ENCODE peak calls at places on chromosomes 16 and 17, in four cellular contexts. H is heart right ventricle, Y is left lung, O is cardiac muscle cell. A is an unnamed sample.

GRCh38 chr17:56762988-56763387 is 70.7 kb downstream of the C17orf67 start:
- DNase-seq in Y (no peak), O (no peak), H (no peak), A (no peak)

GRCh38 chr17:29148257-29148789 is 31.9 kb downstream of the MYO18A start:
- DNase-seq in H (no peak), O (no peak), Y (peak; percentile 80), A (no peak)

GRCh38 chr17:18179804-18180203 is 3.8 kb upstream of the ALKBH5 start:
- DNase-seq in O (no peak), H (no peak), Y (no peak), A (no peak)

GRCh38 chr17:38428150-38428642 is at the start of gene ARHGAP23:
- DNase-seq in H (peak; percentile 77), Y (peak; percentile 86), O (peak; percentile 79), A (peak; percentile 37)

GRCh38 chr17:77828749-77829539 is 129.6 kb upstream of the TNRC6C start:
- DNase-seq in H (no peak), Y (no peak), O (no peak), A (no peak)

GRCh38 chr16:51382215-51382614 is 231.1 kb upstream of the SALL1 start:
- DNase-seq in O (no peak), Y (no peak), H (no peak), A (no peak)

GRCh38 chr16:8958344-8958808 is 5.3 kb downstream of the USP7 start:
- DNase-seq in O (peak; percentile 48), Y (no peak), H (no peak), A (no peak)

GRCh38 chr17:50853781-50854180 is 12.4 kb downstream of the TOB1 start:
- DNase-seq in H (no peak), O (no peak), Y (no peak), A (no peak)

GRCh38 chr17:17150450-17150804 is 55.7 kb downstream of the PLD6 start:
- DNase-seq in O (no peak), H (no peak), Y (no peak), A (no peak)

GRCh38 chr17:64297467-64298088 is 34.5 kb upstream of the TEX2 start:
- DNase-seq in O (no peak), H (no peak), Y (no peak), A (no peak)

GRCh38 chr17:74792586-74792985 is 16.4 kb upstream of the NAT9 start:
- DNase-seq in O (no peak), H (no peak), Y (no peak), A (no peak)

GRCh38 chr17:4506892-4507291 is 8.2 kb downstream of the SPNS2 start:
- DNase-seq in O (no peak), Y (no peak), H (peak; percentile 41), A (no peak)

GRCh38 chr17:76820523-76820922 is 47.7 kb upstream of the MGAT5B start:
- DNase-seq in Y (no peak), H (no peak), O (no peak), A (no peak)

GRCh38 chr16:77599793-77600415 is 122.4 kb upstream of the NUDT7 start:
- DNase-seq in Y (no peak), O (peak; percentile 58), H (peak; percentile 19), A (no peak)

GRCh38 chr16:88633684-88634140 is 4.7 kb upstream of the IL17C start:
- DNase-seq in Y (no peak), O (peak; percentile 28), H (no peak), A (peak; percentile 64)

GRCh38 chr16:73049051-73049910 is 1.4 kb upstream of the ZFHX3 start:
- DNase-seq in Y (no peak), O (no peak), H (no peak), A (no peak)

GRCh38 chr16:73047221-73047535 is 750 bp downstream of the ZFHX3 start:
- DNase-seq in Y (no peak), H (no peak), O (peak; percentile 64), A (no peak)

GRCh38 chr16:73047536-73048291 is at the start of gene ZFHX3:
- DNase-seq in O (peak; percentile 65), H (peak; percentile 68), Y (peak; percentile 75), A (peak; percentile 70)

GRCh38 chr16:73046484-73047214 is 1.3 kb downstream of the ZFHX3 start:
- DNase-seq in O (no peak), Y (no peak), H (no peak), A (no peak)

DNA sequence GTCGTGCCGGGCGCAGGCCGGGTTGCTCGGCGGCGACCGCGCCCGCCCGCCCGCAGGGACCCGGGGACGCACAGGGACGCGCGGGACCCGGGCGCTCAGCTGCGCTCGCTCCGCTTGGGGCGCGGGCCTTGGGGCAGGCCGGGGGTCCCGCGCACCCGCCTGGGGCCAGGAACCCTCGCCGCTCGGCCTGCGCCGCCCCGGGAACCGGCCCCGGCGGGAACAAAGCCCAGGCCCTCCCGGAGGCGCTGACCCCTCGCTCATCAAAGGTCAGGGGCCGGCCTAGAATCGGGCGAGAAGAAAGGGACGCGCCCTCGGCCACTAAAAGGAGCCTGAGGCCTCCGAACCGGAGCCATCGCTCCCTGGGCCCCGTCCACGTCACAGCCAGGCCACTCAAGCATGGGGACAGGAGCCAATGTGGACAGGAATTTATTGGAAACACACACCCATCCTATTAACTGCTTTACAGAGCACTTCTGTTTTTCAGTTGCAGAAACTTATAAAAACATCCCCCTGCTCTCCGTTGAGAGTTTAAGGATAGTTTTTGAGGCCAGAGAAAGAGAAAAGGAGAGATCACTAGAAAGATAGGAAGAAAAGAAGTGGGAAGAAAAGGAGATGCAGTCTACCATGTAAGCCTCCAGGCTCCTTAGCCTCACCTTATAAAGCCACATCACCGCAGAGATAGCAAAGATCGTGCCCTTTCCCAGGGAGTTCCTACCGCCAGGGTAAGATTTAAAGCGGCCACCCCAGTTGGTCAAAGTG is 543 bp upstream of the ZFHX3 start:
- DNase-seq in H (peak; percentile 72), O (peak; percentile 24), Y (peak; percentile 67), A (no peak)
- TF ChIP-seq CTCF in H (no peak), O (no peak), Y (no peak), A (no peak)

GRCh38 chr16:27350006-27350405 is 36.2 kb downstream of the IL4R start:
- DNase-seq in H (no peak), O (no peak), Y (no peak), A (no peak)
- TF ChIP-seq CTCF in H (no peak), O (no peak), Y (no peak), A (no peak)

DNA sequence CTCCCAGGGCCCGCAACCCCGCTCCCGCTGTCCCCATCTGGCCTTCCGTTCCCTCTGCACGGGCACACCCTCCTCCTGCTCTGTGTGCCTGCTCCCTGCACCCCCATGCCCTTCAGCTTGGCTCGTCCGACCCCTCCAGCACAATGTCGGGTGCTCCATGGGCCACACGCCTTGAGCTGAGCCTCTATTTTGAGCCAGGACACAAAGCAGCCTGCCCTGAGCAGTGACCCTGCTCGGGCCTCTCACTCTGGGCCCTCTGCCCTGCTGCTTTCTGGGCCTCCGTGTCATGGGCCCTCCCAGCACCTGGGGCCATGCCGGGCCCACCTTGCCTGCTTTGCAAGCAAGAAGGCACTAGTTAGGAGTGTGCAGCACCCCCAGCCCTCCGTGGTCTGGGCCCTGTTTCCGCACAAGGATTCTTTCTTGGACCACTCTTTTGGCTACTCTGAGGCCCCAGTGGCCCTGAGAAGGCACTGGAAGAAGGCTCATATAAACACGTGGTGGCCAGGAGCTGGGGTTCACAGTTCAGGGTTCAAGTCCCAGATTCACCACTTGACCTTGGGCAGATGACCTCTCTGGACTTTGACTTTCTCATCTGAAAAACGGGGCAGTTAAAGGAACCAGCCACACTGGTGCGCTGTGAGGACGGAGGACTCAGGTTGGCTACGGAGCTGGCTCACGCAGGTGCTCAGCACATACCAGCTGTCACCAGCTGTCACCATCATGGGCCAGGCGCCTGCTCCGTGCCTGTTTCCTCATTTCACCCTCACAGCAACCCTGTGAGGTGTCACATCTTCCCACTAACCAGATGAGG is 166.1 kb upstream of the GSE1 start:
- DNase-seq in O (no peak), Y (no peak), H (no peak), A (no peak)
- TF ChIP-seq CTCF in O (no peak), Y (no peak), H (no peak), A (no peak)

GRCh38 chr16:1265090-1265630 is 9.3 kb downstream of the TPSD1 start:
- DNase-seq in O (no peak), H (no peak), Y (no peak), A (no peak)

GRCh38 chr16:1262846-1263221 is 7.0 kb downstream of the TPSD1 start:
- DNase-seq in O (no peak), Y (no peak), H (no peak), A (no peak)

GRCh38 chr16:1264257-1265089 is 8.6 kb downstream of the TPSD1 start:
- DNase-seq in H (no peak), Y (no peak), O (no peak), A (no peak)

GRCh38 chr16:1262210-1262845 is 6.5 kb downstream of the TPSD1 start:
- DNase-seq in O (no peak), Y (no peak), H (no peak), A (no peak)

DNA sequence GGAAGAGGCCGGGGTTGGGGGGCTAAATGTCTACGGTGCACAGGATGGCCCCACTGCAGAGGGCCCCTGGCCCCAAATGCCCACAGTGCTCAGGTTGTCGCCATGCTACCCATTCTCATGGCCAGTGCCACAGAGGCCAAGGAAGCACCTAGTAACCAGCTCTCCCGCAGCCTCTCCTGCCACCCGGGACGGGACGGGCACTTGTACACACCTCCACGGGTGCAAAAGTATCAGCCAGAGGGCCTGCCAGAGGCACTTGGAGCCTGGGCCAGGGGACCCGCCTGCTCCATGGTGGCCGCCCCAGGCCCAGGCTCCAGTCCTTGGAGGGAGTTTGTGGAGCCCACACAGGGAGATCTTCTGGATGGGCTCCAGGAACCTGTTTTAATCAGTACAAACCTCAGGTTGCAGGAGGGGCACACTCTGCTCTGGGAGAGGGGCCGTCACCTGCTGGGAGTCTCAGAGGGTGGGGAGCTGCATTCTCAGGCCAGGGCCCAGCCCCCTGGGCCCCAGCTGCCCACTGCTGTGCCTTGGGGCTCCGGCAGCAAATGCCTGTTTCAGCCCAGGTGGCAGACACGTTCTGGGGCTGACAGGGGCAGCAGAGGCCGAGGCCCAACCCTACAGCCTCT is 7.8 kb downstream of the TPSD1 start:
- DNase-seq in Y (no peak), O (no peak), H (no peak), A (no peak)
- TF ChIP-seq CTCF in Y (no peak), O (no peak), H (no peak), A (no peak)

GRCh38 chr16:90001761-90002503 is 17.3 kb downstream of the DBNDD1 start:
- DNase-seq in H (no peak), O (no peak), Y (no peak), A (no peak)

GRCh38 chr16:89996178-89996489 is 23.1 kb downstream of the DBNDD1 start:
- DNase-seq in Y (no peak), O (no peak), H (no peak), A (no peak)

GRCh38 chr16:90002759-90003158 is 16.5 kb downstream of the DBNDD1 start:
- DNase-seq in O (no peak), Y (no peak), H (no peak), A (no peak)

GRCh38 chr16:90000733-90001427 is 18.4 kb downstream of the DBNDD1 start:
- DNase-seq in Y (no peak), H (no peak), O (no peak), A (no peak)

DNA sequence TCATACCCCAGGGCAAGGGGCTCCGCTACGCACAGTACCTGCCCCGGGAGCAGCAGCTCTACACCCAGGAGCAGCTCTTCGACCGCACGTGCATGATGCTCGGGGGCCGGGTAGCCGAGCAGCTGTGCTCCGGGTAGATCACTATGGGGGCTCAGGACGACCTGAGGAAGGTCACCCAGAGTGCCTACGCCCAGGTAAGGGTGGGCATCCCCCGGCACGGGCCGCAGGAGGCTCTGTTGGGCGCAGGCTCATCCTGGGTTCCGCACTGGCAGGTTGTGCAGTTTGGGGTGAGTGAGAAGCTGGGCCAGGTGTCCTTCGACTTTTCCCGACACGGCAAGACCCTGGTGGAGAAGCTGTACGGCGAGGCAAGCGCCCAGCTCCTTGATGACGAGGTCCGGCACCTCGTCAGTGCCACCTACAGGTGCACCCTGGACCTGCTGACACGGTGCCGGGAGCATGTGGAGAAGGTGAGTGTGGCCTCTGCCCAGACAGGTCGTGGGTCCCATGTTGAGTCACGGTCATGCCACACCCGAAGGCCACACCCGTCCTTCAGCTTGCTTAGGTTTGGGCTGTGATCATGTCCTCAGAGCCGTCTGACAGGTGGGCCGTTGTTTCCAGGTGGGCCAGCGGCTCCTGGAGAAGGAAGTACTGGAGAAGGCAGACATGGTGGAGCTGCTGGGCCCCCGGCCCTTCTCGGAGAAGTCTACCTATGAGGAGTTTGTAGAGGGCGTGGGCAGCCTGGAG is 19.3 kb downstream of the DBNDD1 start:
- DNase-seq in H (no peak), Y (no peak), O (no peak), A (no peak)
- TF ChIP-seq CTCF in H (no peak), Y (no peak), O (no peak), A (no peak)

A was measured in activated B cell treated with CpG ODN at 0.5 μM for 24 hours.